ENCODE peak calls at places on chromosomes 13 and 19, in eight cellular contexts. One of them, this sample, is unnamed.

GRCh38 chr19:48152552-48152951 is 17.6 kb downstream of the LIG1 start:
- DNase-seq in HCT116: peak; percentile 18
- DNase-seq in body of pancreas: peak; percentile 49
- DNase-seq in IMR-90: peak; percentile 75
- DNase-seq in right lobe of liver: peak; percentile 64
- DNase-seq in K562: peak; percentile 53
- DNase-seq in sigmoid colon: peak; percentile 74
- DNase-seq in suprapubic skin: no peak
- DNase-seq in this sample: peak; percentile 77

GRCh38 chr19:33394723-33395560 is 21.4 kb downstream of the CEBPG start:
- DNase-seq in sigmoid colon: peak; percentile 62
- DNase-seq in suprapubic skin: no peak
- DNase-seq in IMR-90: no peak
- DNase-seq in HCT116: no peak
- DNase-seq in body of pancreas: peak; percentile 11
- DNase-seq in K562: no peak
- DNase-seq in right lobe of liver: peak; percentile 53
- DNase-seq in this sample: no peak

GRCh38 chr13:36736119-36736726 is 62.4 kb downstream of the SERTM1 start:
- DNase-seq in suprapubic skin: no peak
- DNase-seq in IMR-90: peak; percentile 62
- DNase-seq in K562: peak; percentile 41
- DNase-seq in HCT116: peak; percentile 31
- DNase-seq in sigmoid colon: peak; percentile 69
- DNase-seq in right lobe of liver: peak; percentile 56
- DNase-seq in body of pancreas: peak; percentile 54
- DNase-seq in this sample: peak; percentile 67

GRCh38 chr13:48412881-48413351 is at the start of gene LPAR6:
- DNase-seq in suprapubic skin: no peak
- DNase-seq in K562: no peak
- DNase-seq in sigmoid colon: no peak
- DNase-seq in IMR-90: peak; percentile 73
- DNase-seq in right lobe of liver: no peak
- DNase-seq in HCT116: no peak
- DNase-seq in body of pancreas: no peak
- DNase-seq in this sample: no peak

GRCh38 chr19:3142292-3142670 is 6.4 kb downstream of the GNA15 start:
- DNase-seq in IMR-90: peak; percentile 87
- DNase-seq in sigmoid colon: no peak
- DNase-seq in HCT116: peak; percentile 31
- DNase-seq in K562: no peak
- DNase-seq in right lobe of liver: no peak
- DNase-seq in suprapubic skin: no peak
- DNase-seq in body of pancreas: no peak
- DNase-seq in this sample: no peak

GRCh38 chr13:51451134-51451466 is 1.7 kb downstream of the INTS6 start:
- DNase-seq in suprapubic skin: no peak
- DNase-seq in HCT116: no peak
- DNase-seq in IMR-90: no peak
- DNase-seq in K562: no peak
- DNase-seq in body of pancreas: no peak
- DNase-seq in sigmoid colon: no peak
- DNase-seq in right lobe of liver: no peak
- DNase-seq in this sample: no peak

GRCh38 chr13:113116871-113117271 is 5.7 kb upstream of the F10 start:
- DNase-seq in K562: no peak
- DNase-seq in IMR-90: no peak
- DNase-seq in right lobe of liver: no peak
- DNase-seq in suprapubic skin: peak; percentile 38
- DNase-seq in HCT116: no peak
- DNase-seq in sigmoid colon: no peak
- DNase-seq in body of pancreas: no peak
- DNase-seq in this sample: peak; percentile 1

GRCh38 chr19:38917921-38918491 is 6.0 kb upstream of the CCER2 start:
- DNase-seq in HCT116: no peak
- DNase-seq in body of pancreas: no peak
- DNase-seq in sigmoid colon: no peak
- DNase-seq in suprapubic skin: no peak
- DNase-seq in right lobe of liver: no peak
- DNase-seq in K562: no peak
- DNase-seq in IMR-90: no peak
- DNase-seq in this sample: peak; percentile 71

GRCh38 chr19:12494260-12494860 is 9.7 kb upstream of the ZNF709 start:
- DNase-seq in suprapubic skin: no peak
- DNase-seq in right lobe of liver: no peak
- DNase-seq in K562: no peak
- DNase-seq in HCT116: no peak
- DNase-seq in IMR-90: no peak
- DNase-seq in sigmoid colon: no peak
- DNase-seq in body of pancreas: no peak
- DNase-seq in this sample: no peak

GRCh38 chr19:4108767-4109625 is 14.9 kb downstream of the MAP2K2 start:
- DNase-seq in suprapubic skin: no peak
- DNase-seq in body of pancreas: no peak
- DNase-seq in right lobe of liver: no peak
- DNase-seq in HCT116: no peak
- DNase-seq in sigmoid colon: no peak
- DNase-seq in K562: no peak
- DNase-seq in IMR-90: no peak
- DNase-seq in this sample: no peak

GRCh38 chr19:11843741-11844140 is 4.8 kb upstream of the ZNF439 start:
- DNase-seq in HCT116: no peak
- DNase-seq in body of pancreas: no peak
- DNase-seq in right lobe of liver: no peak
- DNase-seq in K562: no peak
- DNase-seq in sigmoid colon: no peak
- DNase-seq in suprapubic skin: no peak
- DNase-seq in IMR-90: no peak
- DNase-seq in this sample: peak; percentile 74

GRCh38 chr13:75544681-75545333 is 4.8 kb upstream of the UCHL3 start:
- DNase-seq in body of pancreas: no peak
- DNase-seq in right lobe of liver: no peak
- DNase-seq in HCT116: no peak
- DNase-seq in IMR-90: peak; percentile 90
- DNase-seq in suprapubic skin: no peak
- DNase-seq in sigmoid colon: no peak
- DNase-seq in K562: no peak
- DNase-seq in this sample: no peak

GRCh38 chr19:43806848-43807247 is 4.6 kb upstream of the LYPD5 start:
- DNase-seq in IMR-90: no peak
- DNase-seq in body of pancreas: no peak
- DNase-seq in K562: no peak
- DNase-seq in sigmoid colon: no peak
- DNase-seq in right lobe of liver: no peak
- DNase-seq in suprapubic skin: no peak
- DNase-seq in HCT116: no peak
- DNase-seq in this sample: no peak

GRCh38 chr19:23318143-23318542 is 67.9 kb upstream of the ZNF724 start:
- DNase-seq in HCT116: no peak
- DNase-seq in suprapubic skin: no peak
- DNase-seq in sigmoid colon: no peak
- DNase-seq in right lobe of liver: no peak
- DNase-seq in body of pancreas: no peak
- DNase-seq in K562: no peak
- DNase-seq in IMR-90: peak; percentile 10
- DNase-seq in this sample: no peak

GRCh38 chr13:73107459-73107858 is 48.7 kb downstream of the KLF5 start:
- DNase-seq in K562: no peak
- DNase-seq in body of pancreas: no peak
- DNase-seq in IMR-90: no peak
- DNase-seq in suprapubic skin: no peak
- DNase-seq in sigmoid colon: no peak
- DNase-seq in HCT116: no peak
- DNase-seq in right lobe of liver: no peak
- DNase-seq in this sample: no peak

GRCh38 chr13:98022210-98022609 is 68.7 kb downstream of the IPO5 start:
- DNase-seq in IMR-90: peak; percentile 93
- DNase-seq in HCT116: no peak
- DNase-seq in sigmoid colon: no peak
- DNase-seq in right lobe of liver: no peak
- DNase-seq in body of pancreas: no peak
- DNase-seq in K562: no peak
- DNase-seq in suprapubic skin: no peak
- DNase-seq in this sample: peak; percentile 35

GRCh38 chr19:34241513-34242337 is 12.6 kb upstream of the GARRE1 start:
- DNase-seq in K562: no peak
- DNase-seq in IMR-90: no peak
- DNase-seq in body of pancreas: peak; percentile 80
- DNase-seq in suprapubic skin: no peak
- DNase-seq in right lobe of liver: no peak
- DNase-seq in sigmoid colon: no peak
- DNase-seq in HCT116: no peak
- DNase-seq in this sample: no peak

GRCh38 chr13:110888390-110888789 is 26.5 kb downstream of the ANKRD10 start:
- DNase-seq in suprapubic skin: no peak
- DNase-seq in right lobe of liver: no peak
- DNase-seq in sigmoid colon: no peak
- DNase-seq in body of pancreas: no peak
- DNase-seq in K562: no peak
- DNase-seq in HCT116: no peak
- DNase-seq in IMR-90: no peak
- DNase-seq in this sample: no peak

GRCh38 chr13:110885966-110886365 is 28.9 kb downstream of the ANKRD10 start:
- DNase-seq in right lobe of liver: no peak
- DNase-seq in body of pancreas: no peak
- DNase-seq in suprapubic skin: no peak
- DNase-seq in sigmoid colon: no peak
- DNase-seq in K562: no peak
- DNase-seq in HCT116: no peak
- DNase-seq in IMR-90: no peak
- DNase-seq in this sample: no peak

GRCh38 chr13:110887955-110888333 is 26.9 kb downstream of the ANKRD10 start:
- DNase-seq in right lobe of liver: no peak
- DNase-seq in suprapubic skin: no peak
- DNase-seq in sigmoid colon: no peak
- DNase-seq in HCT116: no peak
- DNase-seq in IMR-90: no peak
- DNase-seq in body of pancreas: no peak
- DNase-seq in K562: no peak
- DNase-seq in this sample: no peak

GRCh38 chr13:110886475-110887241 is 28.2 kb downstream of the ANKRD10 start:
- DNase-seq in K562: no peak
- DNase-seq in suprapubic skin: no peak
- DNase-seq in IMR-90: no peak
- DNase-seq in sigmoid colon: no peak
- DNase-seq in right lobe of liver: no peak
- DNase-seq in HCT116: no peak
- DNase-seq in body of pancreas: no peak
- DNase-seq in this sample: no peak

GRCh38 chr13:110887242-110887954 is 27.5 kb downstream of the ANKRD10 start:
- DNase-seq in HCT116: no peak
- DNase-seq in sigmoid colon: no peak
- DNase-seq in right lobe of liver: no peak
- DNase-seq in suprapubic skin: no peak
- DNase-seq in IMR-90: peak; percentile 40
- DNase-seq in K562: no peak
- DNase-seq in body of pancreas: no peak
- DNase-seq in this sample: no peak
- TF ChIP-seq POLR2A in HCT116: no peak
- TF ChIP-seq POLR2A in sigmoid colon: no peak
- TF ChIP-seq POLR2A in right lobe of liver: no peak
- TF ChIP-seq POLR2A in suprapubic skin: no peak
- TF ChIP-seq POLR2A in IMR-90: no peak
- TF ChIP-seq POLR2A in K562: no peak
- TF ChIP-seq POLR2A in body of pancreas: no peak
- TF ChIP-seq POLR2A in this sample: no peak

GRCh38 chr19:812049-812816 is 9.5 kb downstream of the PLPPR3 start:
- DNase-seq in sigmoid colon: no peak
- DNase-seq in suprapubic skin: no peak
- DNase-seq in IMR-90: no peak
- DNase-seq in K562: peak; percentile 61
- DNase-seq in right lobe of liver: no peak
- DNase-seq in body of pancreas: no peak
- DNase-seq in HCT116: no peak
- DNase-seq in this sample: no peak
- TF ChIP-seq POLR2A in sigmoid colon: no peak
- TF ChIP-seq POLR2A in suprapubic skin: no peak
- TF ChIP-seq POLR2A in IMR-90: no peak
- TF ChIP-seq POLR2A in K562: peak; percentile 74
- TF ChIP-seq POLR2A in right lobe of liver: no peak
- TF ChIP-seq POLR2A in body of pancreas: no peak
- TF ChIP-seq POLR2A in HCT116: no peak
- TF ChIP-seq POLR2A in this sample: no peak

GRCh38 chr19:18588611-18589379 is at the start of gene REX1BD:
- DNase-seq in body of pancreas: peak; percentile 82
- DNase-seq in suprapubic skin: peak; percentile 94
- DNase-seq in sigmoid colon: peak; percentile 94
- DNase-seq in K562: peak; percentile 88
- DNase-seq in right lobe of liver: peak; percentile 83
- DNase-seq in IMR-90: peak; percentile 68
- DNase-seq in HCT116: no peak
- DNase-seq in this sample: peak; percentile 85
- TF ChIP-seq POLR2A in body of pancreas: peak; percentile 64
- TF ChIP-seq POLR2A in suprapubic skin: no peak
- TF ChIP-seq POLR2A in sigmoid colon: no peak
- TF ChIP-seq POLR2A in K562: peak; percentile 91
- TF ChIP-seq POLR2A in right lobe of liver: peak; percentile 61
- TF ChIP-seq POLR2A in IMR-90: peak; percentile 12
- TF ChIP-seq POLR2A in HCT116: peak; percentile 58
- TF ChIP-seq POLR2A in this sample: no peak

GRCh38 chr19:49687150-49687549 is 2.2 kb upstream of the ADM5 start:
- DNase-seq in sigmoid colon: no peak
- DNase-seq in HCT116: no peak
- DNase-seq in body of pancreas: no peak
- DNase-seq in suprapubic skin: no peak
- DNase-seq in K562: no peak
- DNase-seq in IMR-90: no peak
- DNase-seq in right lobe of liver: no peak
- DNase-seq in this sample: no peak

GRCh38 chr19:49689133-49690072 is at the start of gene ADM5:
- DNase-seq in suprapubic skin: peak; percentile 83
- DNase-seq in body of pancreas: peak; percentile 80
- DNase-seq in K562: no peak
- DNase-seq in HCT116: no peak
- DNase-seq in IMR-90: no peak
- DNase-seq in right lobe of liver: no peak
- DNase-seq in sigmoid colon: no peak
- DNase-seq in this sample: no peak

GRCh38 chr19:49687566-49688316 is 1.7 kb upstream of the ADM5 start:
- DNase-seq in K562: no peak
- DNase-seq in suprapubic skin: peak; percentile 72
- DNase-seq in body of pancreas: no peak
- DNase-seq in IMR-90: no peak
- DNase-seq in HCT116: no peak
- DNase-seq in right lobe of liver: no peak
- DNase-seq in sigmoid colon: no peak
- DNase-seq in this sample: no peak

GRCh38 chr19:49690073-49690655 is 752 bp upstream of the CPT1C start:
- DNase-seq in suprapubic skin: peak; percentile 78
- DNase-seq in K562: no peak
- DNase-seq in body of pancreas: no peak
- DNase-seq in sigmoid colon: no peak
- DNase-seq in IMR-90: no peak
- DNase-seq in right lobe of liver: no peak
- DNase-seq in HCT116: no peak
- DNase-seq in this sample: no peak

GRCh38 chr19:49688531-49689132 is 762 bp upstream of the ADM5 start:
- DNase-seq in right lobe of liver: no peak
- DNase-seq in sigmoid colon: no peak
- DNase-seq in body of pancreas: no peak
- DNase-seq in suprapubic skin: peak; percentile 76
- DNase-seq in K562: no peak
- DNase-seq in IMR-90: no peak
- DNase-seq in HCT116: no peak
- DNase-seq in this sample: no peak
- TF ChIP-seq POLR2A in right lobe of liver: no peak
- TF ChIP-seq POLR2A in sigmoid colon: no peak
- TF ChIP-seq POLR2A in body of pancreas: no peak
- TF ChIP-seq POLR2A in suprapubic skin: no peak
- TF ChIP-seq POLR2A in K562: peak; percentile 53
- TF ChIP-seq POLR2A in IMR-90: no peak
- TF ChIP-seq POLR2A in HCT116: no peak
- TF ChIP-seq POLR2A in this sample: no peak

This sample was measured in testis.